ENCODE peak calls at places on chromosome 2, in four cellular contexts. W is cardiac muscle cell; E is hippocampal formation; X is activated CD4-positive, alpha-beta T cell treated with anti-CD3 and anti-CD28 coated beads, Interleukin-2, amount 10 ng/mL, durations not matched to agents 7 days and 5 days. P is an unnamed sample.

GRCh38 chr2:121470917-121471316 is 59.8 kb upstream of the RNU4ATAC start:
- DNase-seq in W (no peak), X (no peak), E (no peak), P (no peak)

GRCh38 chr2:65228249-65228750 is 669 bp downstream of the ACTR2 start:
- DNase-seq in E (no peak), X (peak), W (no peak), P (no peak)

GRCh38 chr2:174158003-174158402 is 90.3 kb downstream of the OLA1 start:
- DNase-seq in E (peak), W (peak), X (peak), P (no peak)

GRCh38 chr2:38376346-38376682 is 759 bp downstream of the ATL2 start:
- DNase-seq in X (peak), W (peak), E (peak), P (no peak)

GRCh38 chr2:66897676-66898280 is 462.9 kb downstream of the MEIS1 start:
- DNase-seq in E (no peak), W (no peak), X (no peak), P (no peak)

GRCh38 chr2:201883559-201883958 is 77.2 kb downstream of the CDK15 start:
- DNase-seq in X (no peak), W (peak), E (no peak), P (no peak)

GRCh38 chr2:98378901-98379300 is 32.6 kb downstream of the CNGA3 start:
- DNase-seq in W (peak), E (no peak), X (no peak), P (no peak)

GRCh38 chr2:8490166-8490565 is 191.7 kb upstream of the ID2 start:
- DNase-seq in W (no peak), X (no peak), E (no peak), P (no peak)

GRCh38 chr2:241801611-241802420 is 7.2 kb upstream of the NEU4 start:
- DNase-seq in E (no peak), W (peak), X (no peak), P (no peak)

GRCh38 chr2:25483584-25484266 is 142.0 kb upstream of the DNMT3A start:
- DNase-seq in X (no peak), W (no peak), E (no peak), P (no peak)

GRCh38 chr2:33619028-33619427 is 19.9 kb upstream of the FAM98A start:
- DNase-seq in X (no peak), E (no peak), W (no peak), P (no peak)

GRCh38 chr2:8993196-8993901 is 10.1 kb downstream of the MBOAT2 start:
- DNase-seq in W (peak), X (no peak), E (no peak), P (no peak)

GRCh38 chr2:226031078-226031937 is 631.8 kb downstream of the NYAP2 start:
- DNase-seq in X (no peak), W (peak), E (peak), P (no peak)

GRCh38 chr2:120566331-120567035 is 169.2 kb upstream of the GLI2 start:
- DNase-seq in X (no peak), W (no peak), E (no peak), P (no peak)

GRCh38 chr2:203286532-203286931 is 41.7 kb upstream of the ABI2 start:
- DNase-seq in E (no peak), W (no peak), X (no peak), P (no peak)

GRCh38 chr2:134295441-134295840 is 41.6 kb downstream of the MGAT5 start:
- DNase-seq in X (no peak), W (no peak), E (no peak), P (no peak)

GRCh38 chr2:64405476-64406406 is 48.2 kb upstream of the LGALSL start:
- DNase-seq in W (no peak), E (no peak), X (no peak), P (peak)

GRCh38 chr2:96116424-96116878 is at the start of gene ADRA2B:
- DNase-seq in W (peak), E (peak), X (peak), P (no peak)

GRCh38 chr2:47653909-47654789 is 128.8 kb upstream of the MSH6 start:
- DNase-seq in X (no peak), W (peak), E (peak), P (no peak)

GRCh38 chr2:168346725-168347477 is 99.5 kb upstream of the STK39 start:
- DNase-seq in W (peak), E (peak), X (peak), P (no peak)

GRCh38 chr2:238098854-238099708 is 1.1 kb upstream of the ESPNL start:
- DNase-seq in X (no peak), W (no peak), E (no peak), P (no peak)

GRCh38 chr2:62145478-62146100 is 50.3 kb upstream of the B3GNT2 start:
- DNase-seq in E (no peak), X (no peak), W (no peak), P (no peak)

GRCh38 chr2:62163106-62163831 is 32.6 kb upstream of the B3GNT2 start:
- DNase-seq in W (no peak), E (no peak), X (no peak), P (no peak)

GRCh38 chr2:96163768-96164429 is 18.7 kb upstream of the DUSP2 start:
- DNase-seq in E (peak), X (peak), W (no peak), P (no peak)

GRCh38 chr2:98870516-98871158 is 65.4 kb downstream of the CRACDL start:
- DNase-seq in W (no peak), X (no peak), E (no peak), P (no peak)

GRCh38 chr2:128425216-128425615 is 106.5 kb upstream of the HS6ST1 start:
- DNase-seq in X (no peak), W (no peak), E (no peak), P (no peak)

GRCh38 chr2:174337337-174338154 is 2.8 kb downstream of the SP9 start:
- DNase-seq in E (no peak), W (peak), X (peak), P (no peak)

GRCh38 chr2:48124592-48124991 is 218.3 kb upstream of the FBXO11 start:
- DNase-seq in E (no peak), X (no peak), W (no peak), P (no peak)

GRCh38 chr2:17590342-17590911 is 49.9 kb downstream of the VSNL1 start:
- DNase-seq in W (no peak), X (no peak), E (no peak), P (no peak)

GRCh38 chr2:159968282-159968900 is 94.0 kb downstream of the PLA2R1 start:
- DNase-seq in X (peak), E (no peak), W (peak), P (no peak)

GRCh38 chr2:64288321-64288931 is 144.2 kb upstream of the PELI1 start:
- DNase-seq in E (no peak), W (no peak), X (no peak), P (peak)

GRCh38 chr2:144032566-144032965 is 487.4 kb downstream of the ZEB2 start:
- DNase-seq in E (no peak), W (no peak), X (no peak), P (peak)

GRCh38 chr2:109435866-109436634 is 177.7 kb downstream of the SEPTIN10 start:
- DNase-seq in W (no peak), E (no peak), X (no peak), P (no peak)

GRCh38 chr2:161745866-161746614 is 121.8 kb downstream of the SLC4A10 start:
- DNase-seq in E (no peak), X (no peak), W (no peak), P (no peak)